ENCODE peak calls at places on chromosomes 4 and X, in four cellular contexts. X, K, S and B are unnamed samples. For H3K27me3, the result is how much of the 10 kb centered on the place peaks cover.

GRCh38 chr4:1198070-1198844 is 25.9 kb upstream of the SPON2 start:
- DNase-seq in K (peak), S (no peak), X (no peak), B (peak)

GRCh38 chrX:111363741-111364140 is 48.3 kb downstream of the DCX start:
- DNase-seq in S (no peak), K (no peak), X (no peak), B (no peak)

GRCh38 chrX:121641560-121641959 is 594.1 kb downstream of the GLUD2 start:
- DNase-seq in X (no peak), K (no peak), S (no peak), B (no peak)

GRCh38 chr4:119238068-119238722 is 25.7 kb downstream of the USP53 start:
- DNase-seq in K (no peak), S (no peak), X (no peak), B (no peak)

GRCh38 chr4:4981427-4981826 is 37.8 kb downstream of the CYTL1 start:
- DNase-seq in S (no peak), X (peak), K (no peak), B (no peak)

GRCh38 chr4:140372607-140373327 is 679 bp upstream of the SCOC start:
- DNase-seq in K (no peak), S (peak), X (no peak), B (no peak)

GRCh38 chrX:16348286-16348685 is 181.0 kb downstream of the MAGEB17 start:
- DNase-seq in X (no peak), S (no peak), K (no peak), B (no peak)

GRCh38 chr4:55002431-55002830 is 123.0 kb downstream of the KDR start:
- DNase-seq in K (no peak), S (no peak), X (no peak), B (no peak)

GRCh38 chr4:46508216-46508615 is 118.3 kb upstream of the GABRA2 start:
- DNase-seq in K (no peak), S (no peak), X (no peak), B (no peak)

GRCh38 chrX:111168314-111168713 is 72.3 kb downstream of the PAK3 start:
- DNase-seq in X (no peak), K (no peak), S (no peak), B (no peak)

GRCh38 chr4:77820836-77821561 is 1.8 kb upstream of the CNOT6L start:
- DNase-seq in S (peak), X (peak), K (peak), B (peak)

GRCh38 chr4:23818097-23818648 is 71.7 kb downstream of the PPARGC1A start:
- DNase-seq in S (no peak), K (no peak), X (no peak), B (no peak)

GRCh38 chrX:95675794-95676193 is 1008.8 kb upstream of the DIAPH2 start:
- DNase-seq in S (no peak), X (no peak), K (no peak), B (no peak)

GRCh38 chr4:173334891-173335754 is 965 bp upstream of the HMGB2 start:
- DNase-seq in S (peak), K (peak), X (peak), B (peak)

GRCh38 chr4:54073481-54073880 is 9.1 kb upstream of the CHIC2 start:
- DNase-seq in X (no peak), S (no peak), K (no peak), B (no peak)

GRCh38 chr4:101229116-101229515 is 118.2 kb downstream of the PPP3CA start:
- DNase-seq in S (no peak), K (no peak), X (no peak), B (no peak)

GRCh38 chrX:46884799-46885198 is 27.4 kb upstream of the JADE3 start:
- DNase-seq in K (no peak), S (no peak), X (no peak), B (no peak)

GRCh38 chr4:150534818-150535217 is 47.1 kb upstream of the MAB21L2 start:
- DNase-seq in S (no peak), X (no peak), K (no peak), B (no peak)

GRCh38 chr4:52234539-52235174 is 183.6 kb downstream of the SPATA18 start:
- DNase-seq in K (no peak), S (peak), X (peak), B (no peak)

GRCh38 chrX:67544871-67545771 is 1.3 kb downstream of the AR start:
- DNase-seq in X (no peak), S (peak), K (no peak), B (peak)

GRCh38 chr4:184473515-184474260 is 662 bp downstream of the IRF2 start:
- DNase-seq in S (peak), X (peak), K (peak), B (peak)

GRCh38 chrX:154074199-154074598 is 23.3 kb downstream of the MECP2 start:
- DNase-seq in X (no peak), S (no peak), K (no peak), B (no peak)

GRCh38 chr4:94714360-94714759 is 43.4 kb upstream of the BMPR1B start:
- DNase-seq in S (no peak), X (no peak), K (no peak), B (no peak)

GRCh38 chrX:69232945-69233344 is 67.7 kb upstream of the PJA1 start:
- DNase-seq in K (no peak), S (no peak), X (no peak), B (no peak)

GRCh38 chrX:39431893-39432292 is 630.6 kb downstream of the MID1IP1 start:
- DNase-seq in K (no peak), X (no peak), S (no peak), B (no peak)

GRCh38 chr4:145609494-145610427 is 9.4 kb upstream of the MMAA start:
- DNase-seq in X (peak), S (peak), K (peak), B (peak)

GRCh38 chrX:130100180-130100579 is 10.1 kb downstream of the ELF4 start:
- DNase-seq in K (peak), S (peak), X (no peak), B (peak)

GRCh38 chrX:16997313-16997712 is 50.9 kb downstream of the REPS2 start:
- DNase-seq in K (no peak), S (no peak), X (peak), B (no peak)

GRCh38 chr4:127995776-127996175 is 30.6 kb downstream of the ABHD18 start:
- DNase-seq in S (peak), K (no peak), X (no peak), B (no peak)

GRCh38 chr4:41575665-41576064 is 37.7 kb downstream of the LIMCH1 start:
- DNase-seq in X (no peak), K (no peak), S (no peak), B (no peak)

GRCh38 chr4:8765631-8766590 is 105.7 kb downstream of the HMX1 start:
- DNase-seq in X (no peak), K (no peak), S (no peak), B (no peak)

GRCh38 chr4:5812506-5813229 is 80.2 kb downstream of the CRMP1 start:
- DNase-seq in S (peak), K (peak), X (no peak), B (peak)

GRCh38 chrX:71118032-71118984 is at the start of gene MED12:
- DNase-seq in S (peak), K (peak), X (peak), B (peak)

GRCh38 chrX:40550069-40550468 is 30.7 kb upstream of the ATP6AP2 start:
- DNase-seq in S (peak), K (no peak), X (no peak), B (peak)

GRCh38 chr4:171117457-171117856 is 695.7 kb upstream of the GALNTL6 start:
- DNase-seq in S (no peak), K (no peak), X (no peak), B (no peak)

GRCh38 chr4:153585021-153585420 is 99.1 kb upstream of the TLR2 start:
- DNase-seq in K (no peak), S (no peak), X (no peak), B (no peak)

GRCh38 chrX:9724711-9725110 is 40.9 kb downstream of the GPR143 start:
- DNase-seq in K (no peak), S (no peak), X (no peak), B (no peak)

GRCh38 chr4:55184600-55185523 is 59.5 kb upstream of the KDR start:
- DNase-seq in K (peak), S (peak), X (no peak), B (peak)

GRCh38 chr4:122765702-122766352 is 33.3 kb downstream of the BBS12 start:
- DNase-seq in K (no peak), X (peak), S (no peak), B (no peak)

GRCh38 chr4:122762966-122763716 is 30.6 kb downstream of the BBS12 start:
- DNase-seq in K (no peak), X (no peak), S (no peak), B (no peak)

GRCh38 chr4:122764808-122765189 is 32.3 kb downstream of the BBS12 start:
- DNase-seq in X (no peak), K (no peak), S (no peak), B (no peak)

GRCh38 chr4:122762520-122762919 is 30.0 kb downstream of the BBS12 start:
- DNase-seq in X (no peak), K (no peak), S (no peak), B (no peak)

DNA sequence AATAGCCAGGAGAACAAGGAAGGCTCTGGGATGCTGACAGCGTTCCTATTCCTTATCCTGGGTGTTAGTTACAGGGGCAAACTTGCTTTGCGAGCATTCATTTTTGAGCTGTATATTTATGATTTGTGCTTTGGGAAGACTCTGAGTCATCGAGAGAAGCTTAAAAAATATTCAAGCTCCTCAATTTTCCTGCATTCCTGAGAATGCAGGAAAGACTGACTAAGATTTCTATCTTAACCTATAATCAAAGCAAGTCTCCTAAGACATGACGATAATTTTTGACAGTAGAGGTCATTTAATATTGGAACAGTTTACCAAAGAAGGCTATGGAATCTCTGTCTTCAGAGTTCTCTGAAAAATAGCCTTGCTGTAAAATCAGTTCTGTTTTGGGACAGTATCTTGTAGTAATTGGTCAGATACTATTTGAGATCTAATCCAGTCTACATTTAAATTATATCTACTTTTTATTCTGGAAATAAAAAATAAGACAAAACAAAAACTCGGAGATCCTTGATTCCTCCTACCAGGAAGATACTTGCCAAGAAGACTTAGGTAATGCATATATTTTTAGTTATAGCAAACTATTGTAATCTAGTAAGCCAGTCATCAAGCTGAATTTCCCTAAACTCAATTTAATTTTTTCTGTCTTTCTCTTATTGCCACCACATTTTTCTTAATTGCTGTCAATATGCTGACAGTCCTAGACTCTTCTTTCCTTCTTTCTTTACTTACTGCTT is 31.7 kb downstream of the BBS12 start:
- DNase-seq in S (no peak), K (no peak), X (no peak), B (no peak)
- H3K27ac ChIP-seq in S (no peak), K (no peak), X (no peak), B (no peak)

GRCh38 chr4:75285837-75286236 is 228.4 kb downstream of the RCHY1 start:
- DNase-seq in S (no peak), X (no peak), K (no peak), B (no peak)

GRCh38 chr4:75287738-75288517 is 226.3 kb downstream of the RCHY1 start:
- DNase-seq in S (no peak), X (no peak), K (peak), B (no peak)

GRCh38 chr4:75289843-75290616 is 224.2 kb downstream of the RCHY1 start:
- DNase-seq in K (peak), S (peak), X (no peak), B (peak)
- TF ChIP-seq CTCF in K (peak), S (no peak), X (no peak), B (peak)

GRCh38 chrX:123077671-123078070 is 106.4 kb upstream of the GRIA3 start:
- DNase-seq in S (no peak), K (no peak), X (no peak), B (no peak)

DNA sequence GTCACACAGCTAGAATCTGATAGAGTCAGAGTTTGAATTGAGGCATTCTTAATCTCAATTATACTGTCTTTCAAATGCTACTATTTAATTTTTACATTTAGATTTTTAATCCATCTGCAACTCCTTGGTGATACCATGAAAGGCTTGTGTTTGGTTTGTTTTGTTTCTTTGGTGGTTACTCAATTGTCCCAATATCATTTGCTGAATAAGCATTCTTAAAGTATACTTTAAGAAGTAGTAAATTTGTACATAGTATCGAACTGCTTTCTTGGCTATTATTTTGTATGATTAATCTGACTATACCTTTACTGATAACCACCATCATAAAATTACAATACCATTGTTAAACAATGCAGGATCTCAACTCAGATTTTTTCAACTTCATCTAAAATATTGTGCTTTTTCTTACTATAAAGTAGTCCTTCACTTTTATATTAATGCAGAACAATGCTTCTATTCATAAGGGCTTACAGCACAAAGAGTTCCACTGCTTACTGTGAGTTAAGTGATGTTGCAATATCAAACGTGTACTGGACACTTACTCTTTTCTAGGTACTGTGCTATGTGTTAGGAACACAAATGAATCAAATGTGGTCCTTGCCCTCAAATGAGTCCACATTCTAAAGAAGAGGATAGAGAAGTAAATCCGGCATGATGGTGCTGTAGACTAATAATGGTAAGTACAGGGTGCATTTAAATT is 111.2 kb upstream of the GRIA3 start:
- DNase-seq in S (no peak), X (no peak), K (no peak), B (no peak)
- H3K27me3 ChIP-seq in S (under half), X (under half), K (under half), B (under half)

GRCh38 chr4:183350317-183351071 is 28.3 kb upstream of the CLDN24 start:
- DNase-seq in X (peak), K (no peak), S (no peak), B (no peak)

GRCh38 chr4:183348136-183348535 is 25.9 kb upstream of the CLDN24 start:
- DNase-seq in S (no peak), K (no peak), X (no peak), B (no peak)

GRCh38 chr4:183349673-183350072 is 27.4 kb upstream of the CLDN24 start:
- DNase-seq in S (no peak), K (no peak), X (no peak), B (no peak)

GRCh38 chr4:183347586-183347985 is 25.4 kb upstream of the CLDN24 start:
- DNase-seq in X (no peak), S (no peak), K (no peak), B (no peak)

DNA sequence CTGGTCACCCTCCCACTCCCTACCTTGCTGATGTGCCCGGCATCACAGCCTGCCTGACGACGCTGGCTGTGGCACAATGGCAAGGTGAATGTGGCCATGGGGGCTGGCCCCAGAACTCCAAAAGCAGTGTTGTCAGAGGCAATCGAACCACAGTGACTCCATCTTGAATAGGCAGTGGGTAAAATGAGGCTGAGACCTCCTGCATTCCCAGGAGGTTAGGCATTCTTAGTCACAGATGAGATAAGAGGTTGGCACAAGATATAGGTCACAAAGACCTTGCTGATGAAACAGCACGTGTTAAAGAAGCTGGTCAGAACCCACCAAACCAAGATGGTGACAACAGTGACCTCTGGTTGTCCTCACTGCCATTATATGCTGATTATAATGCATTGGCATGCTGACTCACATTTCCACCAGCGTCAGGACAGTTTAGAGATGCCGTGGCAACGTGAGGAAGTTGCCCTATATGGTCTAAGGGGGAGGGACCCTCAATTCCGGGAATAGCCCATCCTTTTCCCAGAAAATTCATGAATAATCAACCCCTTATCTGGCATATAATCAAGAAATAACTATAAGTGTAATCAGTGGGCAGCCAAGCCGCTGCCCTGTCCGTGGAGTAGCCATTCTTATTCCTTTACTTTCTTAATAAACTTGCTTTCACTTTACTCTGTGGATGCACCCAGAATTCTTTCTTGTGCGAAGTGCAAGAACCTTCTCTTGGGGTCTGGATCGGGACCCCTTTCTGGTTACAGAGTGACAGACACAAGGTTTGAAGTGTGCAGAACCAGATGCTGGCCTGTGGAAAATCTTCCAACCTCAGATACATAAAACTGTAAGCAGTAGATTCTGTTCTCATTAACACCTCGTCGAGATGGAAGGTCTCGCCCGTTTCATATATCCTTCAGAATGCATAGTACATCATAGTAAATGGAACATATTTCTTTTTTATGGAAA is 26.8 kb upstream of the CLDN24 start:
- DNase-seq in S (no peak), X (no peak), K (no peak), B (no peak)
- H3K27ac ChIP-seq in S (no peak), X (no peak), K (no peak), B (no peak)

DNA sequence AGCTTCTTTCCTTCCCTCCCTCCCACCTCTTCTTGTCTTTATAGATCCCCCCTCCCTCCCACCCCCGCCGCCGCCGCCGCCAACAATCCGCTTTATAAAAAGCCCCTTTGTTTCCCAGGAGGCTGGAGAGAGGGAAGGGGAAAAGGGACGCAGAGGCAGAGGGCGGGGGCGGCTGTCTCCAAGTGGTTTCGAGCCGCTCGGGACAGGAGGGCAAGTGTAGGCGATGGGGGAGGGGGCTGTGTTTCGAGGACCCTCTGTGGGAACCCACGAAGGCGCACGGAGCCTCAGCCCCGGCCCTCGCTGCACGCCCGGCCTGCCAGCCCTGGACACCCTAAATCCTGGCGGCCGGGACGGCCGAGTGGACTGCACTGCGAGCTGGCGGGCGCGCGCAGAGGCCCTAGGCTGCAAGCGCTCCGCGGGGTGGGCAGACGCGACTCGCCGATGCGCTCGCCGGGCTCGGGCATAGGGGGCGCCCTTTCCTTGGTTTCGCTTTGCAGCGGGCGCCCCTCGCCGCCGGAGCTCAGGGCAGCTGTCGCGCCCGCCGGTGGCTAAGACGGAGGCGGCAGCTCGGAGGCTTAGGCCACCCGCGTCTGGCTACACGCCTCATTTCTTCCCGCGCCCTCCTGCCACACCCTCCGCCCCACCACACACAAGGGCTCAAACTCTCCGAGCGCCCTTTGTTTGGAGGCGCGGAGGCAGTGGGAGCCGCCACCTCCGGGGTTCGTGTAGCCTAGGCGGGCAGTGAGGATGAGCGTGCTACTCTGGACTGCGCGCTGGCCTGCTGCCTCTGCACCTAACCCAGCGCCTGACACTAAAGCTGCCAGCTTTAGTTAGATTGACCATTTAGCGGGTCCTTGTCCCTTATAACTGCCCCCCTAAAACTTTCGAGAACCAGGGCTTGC is 2.2 kb downstream of the MAMLD1 start:
- DNase-seq in K (peak), S (peak), X (peak), B (peak)
- TF ChIP-seq CTCF in K (peak), S (no peak), X (peak), B (peak)

GRCh38 chr4:168499241-168499640 is 2.4 kb downstream of the PALLD start:
- DNase-seq in S (no peak), K (no peak), X (no peak), B (no peak)
- H3K27me3 ChIP-seq in S (under half), K (under half), X (under half), B (under half)